ENCODE peak calls at places on chromosomes 2 and 18, in four cellular contexts. D is WTC11, V is A549, I is K562. B is an unnamed sample.
A peak's percentile ranks its signal among the peaks of the same experiment; 100 is the strongest.

GRCh38 chr18:49861659-49862058 is 48.3 kb upstream of the ACAA2 start:
- DNase-seq in D (no peak), V (no peak), I (no peak), B (no peak)

GRCh38 chr2:217805679-217806479 is 196.9 kb downstream of the TNS1 start:
- DNase-seq in I (no peak), D (no peak), V (no peak), B (no peak)

GRCh38 chr2:228927028-228928010 is 343.8 kb downstream of the PID1 start:
- DNase-seq in V (no peak), I (no peak), D (no peak), B (no peak)

GRCh38 chr2:131044757-131045150 is 48.5 kb downstream of the FAM168B start:
- DNase-seq in V (no peak), I (no peak), D (no peak), B (no peak)

GRCh38 chr2:181129654-181130053 is 149.2 kb downstream of the UBE2E3 start:
- DNase-seq in V (no peak), I (no peak), D (no peak), B (no peak)

GRCh38 chr18:23689031-23689615 is at the start of gene LAMA3:
- DNase-seq in D (no peak), I (no peak), V (peak; percentile 46), B (no peak)

GRCh38 chr18:3441290-3441689 is 8.7 kb upstream of the TGIF1 start:
- DNase-seq in V (no peak), I (no peak), D (peak; percentile 38), B (peak; percentile 41)

GRCh38 chr2:219496781-219497494 is 1.8 kb upstream of the GMPPA start:
- DNase-seq in I (no peak), V (no peak), D (peak; percentile 47), B (no peak)

GRCh38 chr18:43001821-43002220 is 113.7 kb downstream of the RIT2 start:
- DNase-seq in V (no peak), D (no peak), I (no peak), B (no peak)

GRCh38 chr2:35035883-35036282 is 1319.7 kb upstream of the CRIM1 start:
- DNase-seq in D (no peak), V (peak; percentile 8), I (no peak), B (no peak)

GRCh38 chr2:8086342-8086741 is 595.5 kb upstream of the ID2 start:
- DNase-seq in D (no peak), V (no peak), I (no peak), B (no peak)

GRCh38 chr2:45688479-45689298 is 37.2 kb downstream of the PRKCE start:
- DNase-seq in D (no peak), I (no peak), V (no peak), B (no peak)

GRCh38 chr2:105669384-105669891 is 75.3 kb upstream of the NCK2 start:
- DNase-seq in D (no peak), V (no peak), I (no peak), B (no peak)

GRCh38 chr18:42157878-42158277 is 202.8 kb downstream of the PIK3C3 start:
- DNase-seq in V (no peak), D (no peak), I (no peak), B (no peak)

GRCh38 chr2:185828326-185828725 is 89.7 kb downstream of the FSIP2 start:
- DNase-seq in I (no peak), V (no peak), D (no peak), B (no peak)

GRCh38 chr2:172094319-172095145 is 8.2 kb downstream of the DLX2 start:
- DNase-seq in I (no peak), D (peak; percentile 44), V (peak; percentile 43), B (no peak)

GRCh38 chr2:241052677-241053360 is 49.3 kb downstream of the MTERF4 start:
- DNase-seq in I (no peak), D (peak; percentile 12), V (no peak), B (no peak)

GRCh38 chr2:187302619-187303018 is 145.4 kb downstream of the CALCRL start:
- DNase-seq in V (no peak), D (no peak), I (no peak), B (no peak)

GRCh38 chr2:237738255-237738654 is 60.3 kb upstream of the RBM44 start:
- DNase-seq in D (no peak), V (no peak), I (no peak), B (no peak)

GRCh38 chr2:144648837-144649485 is 129.0 kb upstream of the ZEB2 start:
- DNase-seq in D (peak; percentile 24), V (no peak), I (no peak), B (no peak)

GRCh38 chr2:151120016-151120415 is 141.6 kb downstream of the RBM43 start:
- DNase-seq in I (no peak), D (no peak), V (no peak), B (no peak)

GRCh38 chr2:134193774-134194173 is 60.1 kb upstream of the MGAT5 start:
- DNase-seq in I (no peak), V (no peak), D (no peak), B (no peak)

GRCh38 chr2:229416116-229416694 is 145.1 kb upstream of the PID1 start:
- DNase-seq in I (no peak), D (no peak), V (no peak), B (no peak)

GRCh38 chr2:25251461-25252273 is 83.3 kb upstream of the POMC start:
- DNase-seq in I (peak; percentile 74), V (peak; percentile 67), D (peak; percentile 57), B (peak; percentile 91)

GRCh38 chr18:40413160-40413559 is 1541.9 kb upstream of the PIK3C3 start:
- DNase-seq in I (no peak), V (no peak), D (peak; percentile 59), B (peak; percentile 2)

GRCh38 chr18:48061781-48062570 is 131.5 kb upstream of the SMAD2 start:
- DNase-seq in D (no peak), V (no peak), I (no peak), B (no peak)

GRCh38 chr2:119255760-119256573 is 32.3 kb downstream of the STEAP3 start:
- DNase-seq in V (peak; percentile 41), I (no peak), D (no peak), B (peak; percentile 38)

GRCh38 chr2:237886702-237887481 is 27.5 kb downstream of the RAMP1 start:
- DNase-seq in I (no peak), D (no peak), V (no peak), B (no peak)

GRCh38 chr2:61017003-61017555 is 441 bp upstream of the PEX13 start:
- DNase-seq in V (peak; percentile 81), D (peak; percentile 72), I (peak; percentile 79), B (peak; percentile 55)

GRCh38 chr18:5879479-5879882 is 15.8 kb downstream of the TMEM200C start:
- DNase-seq in D (no peak), V (no peak), I (peak; percentile 39), B (peak; percentile 24)

GRCh38 chr2:197614532-197614931 is 60.9 kb downstream of the RFTN2 start:
- DNase-seq in V (no peak), D (no peak), I (no peak), B (no peak)

GRCh38 chr2:239957681-239958181 is 67.4 kb downstream of the NDUFA10 start:
- DNase-seq in D (no peak), V (no peak), I (no peak), B (no peak)

GRCh38 chr2:211755187-211755586 is 783.4 kb downstream of the ERBB4 start:
- DNase-seq in D (no peak), I (no peak), V (no peak), B (no peak)

GRCh38 chr2:62968168-62968567 is 82.5 kb upstream of the OTX1 start:
- DNase-seq in D (no peak), V (no peak), I (no peak), B (no peak)

GRCh38 chr2:62958206-62958605 is 92.4 kb upstream of the OTX1 start:
- DNase-seq in I (no peak), D (no peak), V (no peak), B (no peak)

GRCh38 chr2:62966995-62967394 is 83.6 kb upstream of the OTX1 start:
- DNase-seq in V (no peak), I (peak; percentile 48), D (no peak), B (no peak)

GRCh38 chr2:62968668-62969067 is 82.0 kb upstream of the OTX1 start:
- DNase-seq in V (no peak), I (no peak), D (no peak), B (no peak)

GRCh38 chr2:62964050-62964449 is 86.6 kb upstream of the OTX1 start:
- DNase-seq in D (no peak), I (no peak), V (no peak), B (no peak)
- TF ChIP-seq NR3C1 in D (no peak), I (no peak), V (no peak), B (no peak)

GRCh38 chr2:146228659-146229058 is 1616.2 kb upstream of the ACVR2A start:
- DNase-seq in D (no peak), I (no peak), V (no peak), B (no peak)
- TF ChIP-seq NR3C1 in D (no peak), I (no peak), V (no peak), B (no peak)

GRCh38 chr2:233974530-233975071 is 57.4 kb downstream of the TRPM8 start:
- DNase-seq in D (no peak), V (peak; percentile 93), I (no peak), B (peak; percentile 76)
- TF ChIP-seq NR3C1 in D (no peak), V (no peak), I (no peak), B (no peak)

GRCh38 chr2:44291281-44292248 is 16.3 kb downstream of the SLC3A1 start:
- DNase-seq in D (peak; percentile 29), I (peak; percentile 14), V (peak; percentile 81), B (peak; percentile 95)
- TF ChIP-seq NR3C1 in D (no peak), I (no peak), V (no peak), B (no peak)

DNA sequence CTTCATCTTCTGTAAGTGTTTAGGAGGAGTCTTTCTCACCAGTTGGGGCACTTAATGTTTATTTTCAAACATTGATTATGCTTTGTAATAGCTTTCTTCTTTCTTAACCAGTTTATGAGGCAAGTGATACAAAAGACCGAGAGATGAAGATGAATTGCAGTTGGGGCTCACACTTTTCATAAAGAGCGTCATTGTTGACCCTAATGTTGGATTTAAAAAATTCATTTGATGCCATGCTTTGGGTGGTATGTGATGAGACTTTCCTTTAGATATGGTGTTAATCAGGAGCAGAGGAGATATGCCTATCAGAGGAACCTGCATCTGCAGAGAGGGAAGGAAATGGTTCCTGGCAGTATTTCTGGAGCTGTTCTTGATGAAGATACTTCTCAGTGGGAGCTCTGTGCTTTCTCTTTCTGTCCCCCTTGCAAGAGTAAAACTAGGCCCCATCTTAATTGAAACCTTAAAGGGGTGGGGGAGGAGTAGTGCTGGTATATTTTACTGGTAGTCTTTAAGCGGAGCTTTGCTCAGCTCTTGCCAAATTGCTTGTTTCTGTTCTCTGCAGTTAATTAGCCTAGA is 2.3 kb downstream of the EML4 start:
- DNase-seq in D (no peak), V (no peak), I (no peak), B (peak; percentile 44)
- TF ChIP-seq NR3C1 in D (no peak), V (no peak), I (no peak), B (no peak)

GRCh38 chr2:112583497-112584133 is 794 bp upstream of the CHCHD5 start:
- DNase-seq in V (peak; percentile 21), I (peak; percentile 50), D (no peak), B (peak; percentile 75)
- TF ChIP-seq NR3C1 in V (no peak), I (no peak), D (no peak), B (no peak)

GRCh38 chr18:76977108-76977621 is 154.8 kb downstream of the ZNF236 start:
- DNase-seq in I (no peak), D (no peak), V (no peak), B (no peak)

GRCh38 chr18:76973512-76974302 is 151.3 kb downstream of the ZNF236 start:
- DNase-seq in V (no peak), D (no peak), I (no peak), B (no peak)

GRCh38 chr18:76974345-76974744 is 152.0 kb downstream of the ZNF236 start:
- DNase-seq in V (no peak), I (no peak), D (no peak), B (no peak)

GRCh38 chr18:76977681-76978234 is 154.8 kb downstream of the MBP start:
- DNase-seq in I (no peak), D (no peak), V (no peak), B (no peak)

GRCh38 chr18:76975577-76976110 is 153.3 kb downstream of the ZNF236 start:
- DNase-seq in I (no peak), D (no peak), V (no peak), B (no peak)
- TF ChIP-seq NR3C1 in I (no peak), D (no peak), V (no peak), B (no peak)

B was measured in HepG2.